ENCODE peak calls at places on chromosomes 6 and 20, in four cellular contexts. One of them, this sample, is unnamed.

GRCh38 chr20:51862796-51863195 is 60.5 kb upstream of the SALL4 start:
- DNase-seq in stimulated activated naive CD4-positive, alpha-beta T cell: no peak
- DNase-seq in RCC 7860: no peak
- DNase-seq in aorta: no peak
- DNase-seq in this sample: no peak

GRCh38 chr6:102660288-102660687 is 1266.8 kb downstream of the GRIK2 start:
- DNase-seq in aorta: peak; percentile 51
- DNase-seq in RCC 7860: no peak
- DNase-seq in stimulated activated naive CD4-positive, alpha-beta T cell: no peak
- DNase-seq in this sample: no peak

GRCh38 chr20:55103188-55103587 is 627.8 kb downstream of the DOK5 start:
- DNase-seq in RCC 7860: no peak
- DNase-seq in stimulated activated naive CD4-positive, alpha-beta T cell: no peak
- DNase-seq in aorta: no peak
- DNase-seq in this sample: no peak

GRCh38 chr20:51216850-51217249 is 193.9 kb upstream of the KCNG1 start:
- DNase-seq in stimulated activated naive CD4-positive, alpha-beta T cell: no peak
- DNase-seq in RCC 7860: no peak
- DNase-seq in aorta: no peak
- DNase-seq in this sample: no peak

GRCh38 chr6:152478377-152479010 is 158.7 kb downstream of the SYNE1 start:
- DNase-seq in stimulated activated naive CD4-positive, alpha-beta T cell: no peak
- DNase-seq in aorta: no peak
- DNase-seq in RCC 7860: no peak
- DNase-seq in this sample: no peak

GRCh38 chr6:3405679-3406078 is 51.2 kb downstream of the SLC22A23 start:
- DNase-seq in RCC 7860: peak; percentile 7
- DNase-seq in stimulated activated naive CD4-positive, alpha-beta T cell: no peak
- DNase-seq in aorta: no peak
- DNase-seq in this sample: no peak

GRCh38 chr20:25237610-25238318 is 10.1 kb upstream of the PYGB start:
- DNase-seq in stimulated activated naive CD4-positive, alpha-beta T cell: no peak
- DNase-seq in aorta: no peak
- DNase-seq in RCC 7860: peak; percentile 97
- DNase-seq in this sample: peak; percentile 100

GRCh38 chr6:139133272-139133671 is 1.6 kb upstream of the HECA start:
- DNase-seq in RCC 7860: no peak
- DNase-seq in stimulated activated naive CD4-positive, alpha-beta T cell: no peak
- DNase-seq in aorta: no peak
- DNase-seq in this sample: no peak

GRCh38 chr6:20577280-20577679 is 43.0 kb downstream of the CDKAL1 start:
- DNase-seq in RCC 7860: no peak
- DNase-seq in aorta: no peak
- DNase-seq in stimulated activated naive CD4-positive, alpha-beta T cell: no peak
- DNase-seq in this sample: no peak

This sample was measured in RKO.